ENCODE peak calls at places on chromosomes 16 and 17, in seven cellular contexts. I is mammary epithelial cell; Y is heart right ventricle; T is stomach; D is CD8-positive, alpha-beta memory T cell; C is SJSA1; R is SK-N-SH. J is an unnamed sample.

GRCh38 chr17:39729280-39729851 is 966 bp downstream of the MIEN1 start:
- DNase-seq in I (no peak), Y (no peak), T (no peak), D (no peak), C (no peak), R (no peak), J (no peak)

GRCh38 chr16:3019594-3020246 is 448 bp upstream of the TNFRSF12A start:
- DNase-seq in I (no peak), Y (no peak), T (no peak), D (no peak), C (peak; percentile 65), R (no peak), J (no peak)

GRCh38 chr17:40915721-40916256 is 21.7 kb downstream of the KRT23 start:
- DNase-seq in I (peak; percentile 90), Y (no peak), T (no peak), D (no peak), C (peak; percentile 64), R (no peak), J (no peak)

GRCh38 chr17:1588781-1589585 is 26.4 kb upstream of the PITPNA start:
- DNase-seq in I (no peak), Y (no peak), T (no peak), D (no peak), C (no peak), R (no peak), J (no peak)

GRCh38 chr16:87420401-87421368 is 28.5 kb downstream of the MAP1LC3B start:
- DNase-seq in I (no peak), Y (no peak), T (no peak), D (no peak), C (no peak), R (no peak), J (no peak)

GRCh38 chr16:19291459-19291858 is 5.9 kb downstream of the CLEC19A start:
- DNase-seq in I (peak; percentile 21), Y (no peak), T (no peak), D (no peak), C (no peak), R (no peak), J (no peak)

GRCh38 chr17:81927653-81928496 is at the start of gene MAFG:
- DNase-seq in I (peak; percentile 87), Y (peak; percentile 91), T (peak; percentile 94), D (peak; percentile 86), C (peak; percentile 99), R (peak; percentile 100), J (peak; percentile 90)

GRCh38 chr16:50598256-50598894 is 50.2 kb downstream of the NKD1 start:
- DNase-seq in I (no peak), Y (peak; percentile 79), T (peak; percentile 61), D (no peak), C (no peak), R (peak; percentile 47), J (no peak)

GRCh38 chr17:29225388-29225787 is 21.3 kb upstream of the CRYBA1 start:
- DNase-seq in I (no peak), Y (no peak), T (no peak), D (no peak), C (no peak), R (no peak), J (no peak)

GRCh38 chr16:8848231-8848938 is 20.4 kb downstream of the CARHSP1 start:
- DNase-seq in I (no peak), Y (peak; percentile 3), T (no peak), D (no peak), C (no peak), R (peak; percentile 16), J (no peak)

GRCh38 chr16:69936751-69937211 is 14.4 kb upstream of the CLEC18A start:
- DNase-seq in I (no peak), Y (no peak), T (no peak), D (no peak), C (no peak), R (no peak), J (no peak)

GRCh38 chr16:15990902-15991301 is 41.5 kb downstream of the ABCC1 start:
- DNase-seq in I (no peak), Y (no peak), T (no peak), D (no peak), C (no peak), R (peak; percentile 62), J (no peak)

GRCh38 chr16:15993946-15994665 is 44.7 kb downstream of the ABCC1 start:
- DNase-seq in I (no peak), Y (peak; percentile 45), T (no peak), D (no peak), C (no peak), R (no peak), J (no peak)

GRCh38 chr16:15993128-15993527 is 43.7 kb downstream of the ABCC1 start:
- DNase-seq in I (no peak), Y (no peak), T (no peak), D (no peak), C (no peak), R (no peak), J (no peak)

GRCh38 chr16:15996432-15997109 is 47.2 kb downstream of the ABCC1 start:
- DNase-seq in I (peak; percentile 25), Y (peak; percentile 31), T (peak; percentile 34), D (no peak), C (peak; percentile 75), R (peak; percentile 52), J (no peak)

GRCh38 chr16:15993541-15993940 is 44.1 kb downstream of the ABCC1 start:
- DNase-seq in I (no peak), Y (no peak), T (no peak), D (no peak), C (no peak), R (no peak), J (no peak)
- H3K27ac ChIP-seq in I (no peak overlapping the region), Y (no peak overlapping the region), T (no peak overlapping the region), D (no peak overlapping the region), C (no peak overlapping the region), R (peak overlapping the region; percentile 63), J (no peak overlapping the region)

GRCh38 chr17:35763767-35764122 is 3.1 kb downstream of the C17orf50 start:
- DNase-seq in I (no peak), Y (no peak), T (no peak), D (no peak), C (no peak), R (no peak), J (no peak)
- H3K36me3 ChIP-seq in I (no peaks in the 10 kb centered on the region), Y (no peaks in the 10 kb centered on the region), T (no peaks in the 10 kb centered on the region), D (no peaks in the 10 kb centered on the region), C (no peaks in the 10 kb centered on the region), R (no peaks in the 10 kb centered on the region), J (no peaks in the 10 kb centered on the region)

GRCh38 chr16:11914210-11914758 is 1.5 kb downstream of the GSPT1 start:
- DNase-seq in I (peak; percentile 16), Y (no peak), T (no peak), D (no peak), C (no peak), R (no peak), J (no peak)

GRCh38 chr16:11914759-11915643 is 755 bp downstream of the GSPT1 start:
- DNase-seq in I (peak; percentile 33), Y (peak; percentile 28), T (peak; percentile 41), D (peak; percentile 13), C (peak; percentile 51), R (peak; percentile 74), J (no peak)

GRCh38 chr16:11915644-11916523 is at the start of gene GSPT1:
- DNase-seq in I (peak; percentile 98), Y (peak; percentile 100), T (peak; percentile 99), D (peak; percentile 98), C (peak; percentile 98), R (peak; percentile 97), J (peak; percentile 99)

GRCh38 chr16:11916524-11917285 is 949 bp upstream of the GSPT1 start:
- DNase-seq in I (peak; percentile 8), Y (no peak), T (peak; percentile 60), D (no peak), C (peak; percentile 57), R (no peak), J (no peak)

DNA sequence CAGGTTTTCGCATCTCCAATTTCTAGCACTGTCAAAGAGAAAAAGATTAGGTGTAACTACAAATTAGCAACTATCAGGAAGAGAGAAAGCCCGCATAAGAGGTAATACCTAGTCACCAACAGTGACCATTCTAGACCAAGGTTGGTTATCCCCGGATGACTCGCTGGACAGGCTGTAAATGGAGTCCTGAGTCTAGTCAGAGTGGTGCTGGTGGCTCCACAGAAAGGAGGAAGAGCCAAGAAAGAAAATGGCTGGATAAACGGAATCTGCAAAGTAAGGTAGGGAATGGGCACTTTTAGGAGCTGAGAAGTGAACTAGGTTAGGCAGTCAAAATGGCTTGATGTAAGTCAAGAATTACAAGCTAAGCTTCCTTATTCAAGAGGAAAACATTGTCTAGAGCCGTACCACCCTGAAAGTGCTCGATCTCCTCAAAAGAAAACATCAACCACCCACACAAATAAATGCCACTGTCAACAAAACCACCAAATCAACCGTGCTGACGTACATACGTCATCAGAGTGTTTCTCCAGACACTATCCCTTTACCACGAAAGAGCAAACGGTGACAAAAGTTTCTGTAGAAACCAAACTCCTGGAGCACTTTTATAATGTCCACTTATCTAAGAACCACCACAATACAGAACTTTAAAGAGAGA is 2.2 kb downstream of the GSPT1 start:
- DNase-seq in I (peak; percentile 75), Y (no peak), T (no peak), D (peak; percentile 39), C (peak; percentile 65), R (no peak), J (no peak)
- H3K4me1 ChIP-seq in I (peaks cover 24% of the 10 kb centered on the region), Y (peaks cover 44% of the 10 kb centered on the region), T (peaks cover 45% of the 10 kb centered on the region), D (peaks cover 46% of the 10 kb centered on the region), C (peaks cover 20% of the 10 kb centered on the region), R (peaks cover 19% of the 10 kb centered on the region), J (peaks cover 4% of the 10 kb centered on the region)

GRCh38 chr17:19938736-19939135 is 38.9 kb downstream of the AKAP10 start:
- DNase-seq in I (no peak), Y (no peak), T (no peak), D (no peak), C (no peak), R (no peak), J (no peak)
- H3K27ac ChIP-seq in I (no peak overlapping the region), Y (no peak overlapping the region), T (peak overlapping the region; percentile 3), D (no peak overlapping the region), C (no peak overlapping the region), R (no peak overlapping the region), J (no peak overlapping the region)

DNA sequence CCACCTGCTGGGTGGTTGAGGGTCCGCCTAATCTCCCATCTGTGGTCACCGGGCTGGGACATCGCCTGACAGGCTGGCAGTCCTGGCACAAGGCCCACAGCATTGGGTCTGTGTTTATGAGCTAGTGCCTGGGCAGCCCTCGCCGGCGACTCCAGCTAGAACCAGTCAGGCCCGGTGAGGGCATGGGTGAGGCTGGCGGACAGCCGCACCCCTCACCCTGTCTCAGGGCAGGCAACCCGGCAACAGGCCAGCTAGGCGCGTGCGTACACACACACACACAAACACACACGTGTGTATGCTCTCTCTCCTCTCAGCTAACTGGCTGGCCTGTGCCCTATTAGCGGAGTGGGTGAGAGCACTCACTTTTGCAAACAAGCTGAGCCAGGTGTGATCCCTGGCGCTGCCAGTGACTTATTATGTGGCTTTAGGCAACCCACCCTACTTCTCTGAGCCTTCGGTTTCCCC is 10.4 kb downstream of the HSD11B2 start:
- DNase-seq in I (no peak), Y (peak; percentile 63), T (peak; percentile 98), D (no peak), C (no peak), R (no peak), J (peak; percentile 94)
- H3K36me3 ChIP-seq in I (peaks cover 9% of the 10 kb centered on the region), Y (no peaks in the 10 kb centered on the region), T (peaks cover 75% of the 10 kb centered on the region), D (peaks cover 14% of the 10 kb centered on the region), C (peaks cover 39% of the 10 kb centered on the region), R (peaks cover 45% of the 10 kb centered on the region), J (no peaks in the 10 kb centered on the region)

DNA sequence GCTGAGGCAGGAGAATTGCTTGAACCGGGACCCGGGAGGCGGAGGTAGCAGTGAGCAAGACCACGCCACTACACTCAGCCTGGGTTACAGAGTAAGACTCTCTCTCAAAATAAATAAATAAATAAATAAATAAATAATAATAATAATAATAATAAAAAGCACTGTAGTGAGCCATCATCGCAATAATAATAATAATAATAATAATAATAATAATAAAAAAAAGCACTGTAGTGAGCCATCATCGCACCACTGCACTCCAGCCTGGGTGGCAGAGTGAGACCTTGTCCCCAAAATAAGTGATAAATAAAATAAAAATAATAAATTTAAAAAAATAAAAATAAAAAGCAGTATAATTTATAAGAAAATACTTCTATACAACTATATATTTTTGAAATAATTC is 40.3 kb downstream of the SMURF2 start:
- DNase-seq in I (no peak), Y (no peak), T (no peak), D (no peak), C (no peak), R (no peak), J (no peak)
- H3K4me1 ChIP-seq in I (peaks cover 30% of the 10 kb centered on the region), Y (peaks cover 36% of the 10 kb centered on the region), T (peaks cover 27% of the 10 kb centered on the region), D (peaks cover 21% of the 10 kb centered on the region), C (peaks cover 51% of the 10 kb centered on the region), R (no peaks in the 10 kb centered on the region), J (no peaks in the 10 kb centered on the region)

J was measured in breast epithelium.